ENCODE peak calls at places on chromosomes 13 and 19, in four cellular contexts. G, Q, J and O are unnamed samples.

GRCh38 chr19:56934438-56935090 is 94.0 kb upstream of the PEG3 start:
- DNase-seq in G (no peak), Q (no peak), J (no peak), O (no peak)

GRCh38 chr13:51267581-51267980 is 45.4 kb downstream of the FAM124A start:
- DNase-seq in G (no peak), Q (no peak), J (no peak), O (no peak)

GRCh38 chr19:39969266-39969665 is 1.7 kb upstream of the PSMC4 start:
- DNase-seq in G (no peak), Q (no peak), J (no peak), O (no peak)

GRCh38 chr19:19443902-19444693 is 38.6 kb downstream of the GATAD2A start:
- DNase-seq in G (no peak), Q (no peak), J (no peak), O (no peak)

GRCh38 chr19:996051-996838 is 4.0 kb upstream of the GRIN3B start:
- DNase-seq in G (peak), Q (peak), J (peak), O (no peak)

GRCh38 chr13:64910061-64910460 is 2320.1 kb downstream of the PCDH9 start:
- DNase-seq in G (no peak), Q (no peak), J (no peak), O (no peak)

GRCh38 chr19:28436320-28436719 is 776.6 kb downstream of the UQCRFS1 start:
- DNase-seq in G (no peak), Q (no peak), J (no peak), O (no peak)

GRCh38 chr13:41613984-41614581 is 156.7 kb downstream of the RGCC start:
- DNase-seq in G (no peak), Q (no peak), J (no peak), O (no peak)

DNA sequence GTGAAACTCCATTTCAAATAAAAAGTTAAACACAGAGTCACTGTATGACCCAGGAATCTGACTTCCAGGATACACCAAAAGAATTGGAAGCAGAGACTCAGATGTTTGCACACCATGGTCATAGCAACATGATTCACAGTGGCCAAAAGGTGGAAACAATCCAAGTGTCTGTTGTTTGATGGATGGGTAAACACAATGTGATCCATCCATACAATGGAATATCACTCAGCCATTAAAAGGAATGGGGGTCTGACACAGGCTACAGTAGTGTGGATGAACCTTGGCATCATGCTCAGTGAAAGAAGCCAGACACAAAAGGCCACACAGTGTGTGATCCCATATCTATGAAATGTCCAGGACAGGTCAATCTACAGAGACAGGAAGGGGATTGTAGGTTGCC is 174.3 kb downstream of the PTPRS start:
- DNase-seq in G (no peak), Q (no peak), J (no peak), O (no peak)
- TF ChIP-seq CTCF in G (no peak), Q (no peak), J (no peak), O (no peak)

GRCh38 chr13:52851153-52851962 is 2.9 kb upstream of the PCDH8 start:
- DNase-seq in G (peak), Q (no peak), J (peak), O (peak)

GRCh38 chr13:52849727-52850395 is 1.4 kb upstream of the PCDH8 start:
- DNase-seq in G (no peak), Q (no peak), J (no peak), O (no peak)

GRCh38 chr13:52848455-52849190 is at the start of gene PCDH8:
- DNase-seq in G (peak), Q (no peak), J (no peak), O (no peak)

GRCh38 chr13:52852444-52852843 is 4.0 kb upstream of the PCDH8 start:
- DNase-seq in G (peak), Q (no peak), J (no peak), O (no peak)

GRCh38 chr13:52850396-52851152 is 2.1 kb upstream of the PCDH8 start:
- DNase-seq in G (peak), Q (peak), J (peak), O (peak)
- TF ChIP-seq CTCF in G (peak), Q (no peak), J (no peak), O (no peak)

DNA sequence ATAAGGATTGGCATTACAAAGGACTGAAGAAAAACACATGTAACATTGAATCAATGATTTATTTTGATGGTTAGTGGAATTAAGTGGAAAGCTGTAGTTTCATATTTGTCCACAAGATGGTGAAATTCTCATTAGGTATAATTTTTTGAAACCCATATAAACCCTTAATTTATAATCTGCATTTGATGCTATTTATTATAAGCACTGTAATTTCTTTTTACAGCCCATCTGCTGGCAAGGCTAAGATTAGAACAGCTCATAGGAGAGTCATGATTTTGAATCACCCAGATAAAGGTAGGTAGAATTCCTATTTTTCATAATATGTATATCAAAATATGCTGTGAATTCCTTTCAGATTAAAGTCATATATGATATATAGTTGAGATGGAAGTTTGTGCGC is 62.2 kb downstream of the DNAJC15 start:
- DNase-seq in G (peak), Q (no peak), J (no peak), O (no peak)
- TF ChIP-seq CTCF in G (peak), Q (peak), J (peak), O (no peak)

GRCh38 chr19:49489601-49490167 is 2.3 kb downstream of the RPL13A start:
- DNase-seq in G (no peak), Q (no peak), J (no peak), O (no peak)
- TF ChIP-seq CTCF in G (no peak), Q (no peak), J (peak), O (peak)

GRCh38 chr13:75740008-75740407 is 103.9 kb downstream of the LMO7 start:
- DNase-seq in G (no peak), Q (no peak), J (no peak), O (no peak)
- TF ChIP-seq CTCF in G (no peak), Q (no peak), J (no peak), O (no peak)

GRCh38 chr19:42312370-42312769 is 739 bp upstream of the TMEM145 start:
- DNase-seq in G (no peak), Q (no peak), J (no peak), O (no peak)

GRCh38 chr19:42309686-42310085 is 3.4 kb upstream of the TMEM145 start:
- DNase-seq in G (no peak), Q (no peak), J (no peak), O (no peak)

GRCh38 chr19:42313096-42313839 is at the start of gene TMEM145:
- DNase-seq in G (peak), Q (peak), J (peak), O (peak)

GRCh38 chr19:42313840-42314755 is 989 bp downstream of the TMEM145 start:
- DNase-seq in G (peak), Q (no peak), J (no peak), O (no peak)

GRCh38 chr19:42311612-42312160 is 1.4 kb upstream of the TMEM145 start:
- DNase-seq in G (peak), Q (no peak), J (no peak), O (no peak)
- TF ChIP-seq CTCF in G (no peak), Q (no peak), J (no peak), O (no peak)

GRCh38 chr13:27958928-27959539 is 10.1 kb downstream of the CDX2 start:
- DNase-seq in G (no peak), Q (no peak), J (no peak), O (peak)

GRCh38 chr13:27961227-27962085 is 7.7 kb downstream of the CDX2 start:
- DNase-seq in G (peak), Q (no peak), J (no peak), O (peak)

GRCh38 chr13:27959976-27960361 is 9.1 kb downstream of the CDX2 start:
- DNase-seq in G (no peak), Q (no peak), J (no peak), O (no peak)

GRCh38 chr13:27962128-27962841 is 6.8 kb downstream of the CDX2 start:
- DNase-seq in G (peak), Q (no peak), J (no peak), O (no peak)

DNA sequence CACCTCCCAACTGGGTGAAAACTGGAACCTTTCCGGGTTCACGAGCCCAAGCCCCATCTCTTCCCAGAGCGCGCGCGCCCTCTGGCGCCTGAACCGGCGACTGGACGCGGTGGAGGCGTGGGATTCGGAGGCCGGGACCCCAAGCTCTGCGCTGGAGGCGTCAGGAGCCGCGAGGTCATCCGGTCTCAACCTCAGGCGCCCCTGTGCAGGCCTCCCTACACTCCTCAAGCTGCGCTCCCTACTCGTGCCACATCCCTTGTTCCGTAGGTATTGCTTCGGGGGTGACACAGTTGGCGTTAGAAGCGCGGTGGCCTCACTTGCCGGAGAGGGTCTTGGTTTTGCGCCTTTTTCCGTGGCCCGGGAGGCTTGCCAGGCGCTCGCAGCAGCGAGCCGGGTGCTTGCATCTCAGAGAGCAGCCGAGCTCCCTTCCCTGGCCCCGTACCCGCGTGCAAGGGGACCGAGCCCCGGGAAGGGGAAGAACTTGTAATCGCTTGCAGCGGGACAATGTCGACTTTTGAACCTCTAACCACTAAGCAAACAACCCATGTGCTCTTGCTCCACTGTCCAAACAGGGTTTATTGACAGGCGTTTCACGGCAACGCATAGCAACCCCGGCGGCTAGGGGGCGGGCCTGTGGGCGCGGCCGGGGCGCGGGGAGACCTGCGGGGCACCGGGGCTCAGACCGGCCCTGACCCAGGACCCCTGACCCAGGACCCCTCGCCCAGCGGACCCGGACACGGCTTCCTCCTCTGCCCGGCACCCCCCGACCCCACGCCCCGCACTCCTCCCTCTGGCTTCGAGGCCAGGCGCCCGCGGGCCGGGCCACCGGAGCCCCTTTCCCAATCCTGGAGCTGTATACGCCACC is 8.5 kb downstream of the CDX2 start:
- DNase-seq in G (peak), Q (no peak), J (peak), O (peak)
- TF ChIP-seq CTCF in G (peak), Q (no peak), J (peak), O (peak)

GRCh38 chr19:9847087-9847671 is 12.1 kb downstream of the PIN1 start:
- DNase-seq in G (peak), Q (peak), J (no peak), O (no peak)
- TF ChIP-seq CTCF in G (peak), Q (peak), J (peak), O (no peak)

DNA sequence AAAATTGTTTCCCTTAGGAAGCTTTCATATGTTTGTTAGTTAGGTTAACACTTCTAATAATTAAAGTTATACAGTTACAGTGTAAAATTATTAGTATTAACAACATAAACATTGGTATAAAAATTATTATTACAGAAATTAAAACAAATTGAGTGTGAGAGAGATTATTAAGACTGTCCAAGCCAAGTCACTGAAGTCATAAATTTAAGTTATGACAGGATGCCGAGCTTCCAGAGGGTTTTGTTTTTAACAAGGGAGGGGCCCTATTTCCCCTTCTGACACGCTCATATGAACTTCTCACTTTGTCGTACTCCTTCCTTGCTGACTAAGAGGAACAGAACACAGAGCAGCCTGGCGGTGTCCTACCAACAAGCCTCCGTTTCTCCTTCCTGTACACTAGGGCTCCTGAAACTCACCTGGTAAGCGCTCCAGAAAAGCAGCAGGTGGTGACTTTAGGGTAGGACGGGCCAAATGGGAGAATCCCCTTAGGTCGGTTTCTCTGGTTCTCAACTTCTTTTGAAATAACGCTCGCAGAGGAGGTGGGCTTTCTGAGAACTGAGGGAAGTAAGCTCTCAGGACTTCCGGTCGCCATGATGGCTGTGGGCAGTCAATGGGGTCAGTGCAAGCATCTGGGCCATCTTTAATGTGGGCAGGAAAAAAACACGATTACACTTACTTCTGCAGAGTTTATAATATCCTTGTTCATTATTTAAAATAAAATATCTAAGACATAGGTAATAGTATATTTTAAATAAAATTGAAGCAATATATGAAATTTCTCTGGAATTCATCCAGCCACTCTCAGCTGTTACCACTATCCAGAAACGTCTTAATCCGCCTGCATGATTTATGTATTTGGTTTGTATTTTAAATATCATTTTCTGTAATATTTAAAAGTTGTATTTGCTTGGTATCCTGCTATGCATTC is at the start of gene CARD8:
- DNase-seq in G (peak), Q (peak), J (peak), O (peak)
- TF ChIP-seq CTCF in G (no peak), Q (no peak), J (no peak), O (no peak)